ENCODE peak calls at places on chromosomes 12 and 14, in nine cellular contexts. E is fibroblast of lung; Y is PC-3; W is left cardiac atrium; B is GM19239; Z is GM20000; K is activated T-cell treated with anti-CD3 and anti-CD28 coated beads, Interleukin-2, amount 50 U/mL, for 24 hours; L is progenitor cell of endocrine pancreas; A is cardiac fibroblast. O is an unnamed sample.
A peak's percentile ranks its signal among the peaks of the same experiment; 100 is the strongest.

GRCh38 chr12:92478692-92479091 is 224.1 kb upstream of the PLEKHG7 start:
- DNase-seq in L (no peak), Y (no peak), Z (no peak), B (no peak), E (no peak), W (no peak), K (no peak), A (no peak), O (no peak)

GRCh38 chr12:25051583-25052190 is 102.8 kb upstream of the BCAT1 start:
- DNase-seq in Z (peak; percentile 44), E (no peak), B (peak; percentile 18), L (no peak), Y (no peak), K (peak; percentile 58), W (no peak), A (no peak), O (no peak)

GRCh38 chr12:115313929-115314328 is 630.0 kb upstream of the TBX3 start:
- DNase-seq in K (no peak), A (peak; percentile 21), Y (peak; percentile 97), E (peak; percentile 41), B (no peak), L (no peak), Z (no peak), W (no peak), O (no peak)

GRCh38 chr14:71327691-71328090 is 420.4 kb downstream of the PCNX1 start:
- DNase-seq in Z (no peak), K (no peak), Y (no peak), B (no peak), E (peak; percentile 27), L (no peak), W (no peak), A (peak; percentile 21), O (no peak)

GRCh38 chr14:75751291-75751690 is 90.2 kb downstream of the TTLL5 start:
- DNase-seq in E (no peak), K (no peak), Z (no peak), B (no peak), L (no peak), W (no peak), A (peak; percentile 46), Y (no peak), O (no peak)

GRCh38 chr14:91377700-91378652 is 39.6 kb downstream of the CCDC88C start:
- DNase-seq in B (no peak), E (no peak), K (peak; percentile 74), W (no peak), Y (peak; percentile 3), Z (no peak), A (no peak), L (no peak), O (no peak)

GRCh38 chr14:90658541-90658967 is 157.7 kb downstream of the TTC7B start:
- DNase-seq in Y (peak; percentile 75), W (no peak), B (no peak), A (peak; percentile 48), K (no peak), E (no peak), Z (peak; percentile 13), L (no peak), O (no peak)

GRCh38 chr14:36870776-36871175 is 209.1 kb downstream of the PAX9 start:
- DNase-seq in K (no peak), Z (no peak), B (no peak), A (no peak), W (no peak), E (no peak), Y (no peak), L (no peak), O (no peak)

GRCh38 chr12:112285600-112286401 is 96.4 kb downstream of the HECTD4 start:
- DNase-seq in B (no peak), L (no peak), Z (no peak), W (no peak), E (no peak), A (no peak), Y (no peak), K (no peak), O (no peak)

GRCh38 chr12:112340983-112341840 is 41.0 kb downstream of the HECTD4 start:
- DNase-seq in Y (peak; percentile 94), W (no peak), E (no peak), A (no peak), B (no peak), K (no peak), Z (no peak), L (no peak), O (no peak)

GRCh38 chr12:7108928-7109920 is at the start of gene C1RL:
- DNase-seq in B (no peak), E (peak; percentile 95), K (peak; percentile 92), A (peak; percentile 96), L (peak; percentile 99), Y (peak; percentile 81), W (peak; percentile 92), Z (peak; percentile 64), O (peak; percentile 97)

O was measured in ascending aorta.